ENCODE peak calls at places on chromosome 18, in seven cellular contexts. Z, L, D, F, V, O and B are unnamed samples.

GRCh38 chr18:32383040-32383819 is 87.5 kb downstream of the GAREM1 start:
- DNase-seq in F (peak), Z (peak), O (no peak), D (peak), V (no peak), L (no peak), B (peak)

GRCh38 chr18:42174909-42175308 is 219.9 kb downstream of the PIK3C3 start:
- DNase-seq in L (no peak), Z (no peak), V (no peak), D (no peak), F (no peak), O (no peak), B (no peak)

GRCh38 chr18:2692508-2692907 is 37.0 kb downstream of the SMCHD1 start:
- DNase-seq in V (no peak), L (no peak), D (no peak), F (no peak), O (no peak), Z (no peak), B (no peak)

GRCh38 chr18:3466051-3466450 is 16.1 kb downstream of the TGIF1 start:
- DNase-seq in V (no peak), D (no peak), L (no peak), O (no peak), F (peak), Z (peak), B (no peak)

GRCh38 chr18:44409524-44409923 is 271.2 kb upstream of the SETBP1 start:
- DNase-seq in O (no peak), V (no peak), F (no peak), L (no peak), D (no peak), Z (no peak), B (no peak)

GRCh38 chr18:40851014-40851429 is 1104.0 kb upstream of the PIK3C3 start:
- DNase-seq in D (no peak), V (no peak), O (peak), Z (no peak), L (no peak), F (no peak), B (no peak)

GRCh38 chr18:6874316-6874715 is 144.8 kb downstream of the ARHGAP28 start:
- DNase-seq in O (no peak), Z (peak), V (no peak), L (no peak), F (no peak), D (no peak), B (no peak)

GRCh38 chr18:2442726-2443275 is 128.5 kb downstream of the METTL4 start:
- DNase-seq in L (no peak), F (no peak), O (no peak), Z (no peak), V (no peak), D (no peak), B (no peak)

GRCh38 chr18:61333746-61334490 is 688 bp downstream of the CDH20 start:
- DNase-seq in F (no peak), L (no peak), D (no peak), V (no peak), O (no peak), Z (no peak), B (peak)

GRCh38 chr18:41940506-41941215 is 14.4 kb upstream of the PIK3C3 start:
- DNase-seq in Z (no peak), V (no peak), F (peak), L (no peak), O (no peak), D (no peak), B (no peak)

GRCh38 chr18:67516432-67517223 is at the start of gene DSEL:
- DNase-seq in Z (peak), D (peak), O (peak), V (peak), F (peak), L (peak), B (peak)

GRCh38 chr18:64091526-64091925 is 57.4 kb downstream of the LINC00305 start:
- DNase-seq in V (no peak), Z (no peak), D (no peak), F (no peak), L (no peak), O (no peak), B (no peak)

GRCh38 chr18:62425465-62426190 is 97.2 kb upstream of the ZCCHC2 start:
- DNase-seq in F (peak), V (peak), D (peak), O (peak), Z (peak), L (peak), B (peak)

GRCh38 chr18:46334200-46334553 is 230.0 kb downstream of the HAUS1 start:
- DNase-seq in O (no peak), L (no peak), D (no peak), V (no peak), Z (no peak), F (no peak), B (no peak)

GRCh38 chr18:9437049-9437448 is 38.3 kb upstream of the RALBP1 start:
- DNase-seq in Z (peak), O (no peak), F (no peak), V (no peak), D (no peak), L (no peak), B (no peak)

GRCh38 chr18:63292844-63293683 is 26.5 kb downstream of the BCL2 start:
- DNase-seq in O (no peak), F (no peak), V (no peak), D (no peak), Z (no peak), L (peak), B (no peak)

GRCh38 chr18:23855721-23856120 is 158.8 kb upstream of the TTC39C start:
- DNase-seq in L (no peak), D (no peak), F (no peak), V (no peak), O (no peak), Z (no peak), B (no peak)

GRCh38 chr18:63113899-63114565 is 205.5 kb downstream of the BCL2 start:
- DNase-seq in F (no peak), Z (no peak), D (no peak), O (no peak), V (no peak), L (no peak), B (no peak)

GRCh38 chr18:59556265-59556664 is 141.0 kb downstream of the CCBE1 start:
- DNase-seq in Z (no peak), V (no peak), L (no peak), F (no peak), O (no peak), D (no peak), B (peak)

GRCh38 chr18:10299686-10300085 is 154.7 kb upstream of the APCDD1 start:
- DNase-seq in V (no peak), D (no peak), F (no peak), O (no peak), L (no peak), Z (no peak), B (no peak)

GRCh38 chr18:50231621-50232020 is 34.7 kb downstream of the CFAP53 start:
- DNase-seq in O (no peak), D (no peak), Z (no peak), V (no peak), F (no peak), L (no peak), B (no peak)

GRCh38 chr18:54247488-54248175 is 21.7 kb upstream of the POLI start:
- DNase-seq in O (no peak), L (no peak), D (no peak), Z (no peak), F (no peak), V (no peak), B (no peak)

GRCh38 chr18:42053188-42053781 is 98.3 kb downstream of the PIK3C3 start:
- DNase-seq in F (peak), Z (peak), D (peak), V (peak), O (peak), L (peak), B (peak)

GRCh38 chr18:76168206-76168605 is 326.8 kb downstream of the ZNF516 start:
- DNase-seq in O (peak), Z (no peak), V (no peak), L (no peak), F (no peak), D (no peak), B (no peak)

GRCh38 chr18:2147866-2148265 is 423.4 kb downstream of the METTL4 start:
- DNase-seq in L (no peak), V (no peak), O (no peak), D (peak), Z (no peak), F (no peak), B (no peak)

GRCh38 chr18:36058674-36059073 is 8.7 kb downstream of the RPRD1A start:
- DNase-seq in D (no peak), L (no peak), Z (no peak), V (no peak), O (no peak), F (no peak), B (no peak)

GRCh38 chr18:22983175-22983574 is 50.0 kb downstream of the RBBP8 start:
- DNase-seq in D (no peak), F (peak), O (no peak), L (no peak), Z (peak), V (no peak), B (no peak)

GRCh38 chr18:6414118-6414722 is 491 bp downstream of the L3MBTL4 start:
- DNase-seq in V (peak), Z (no peak), L (peak), D (peak), F (no peak), O (peak), B (peak)

GRCh38 chr18:6057604-6058003 is 162.3 kb upstream of the TMEM200C start:
- DNase-seq in L (no peak), V (no peak), D (no peak), O (no peak), Z (no peak), F (no peak), B (no peak)

GRCh38 chr18:55838841-55839240 is 250.8 kb upstream of the TCF4 start:
- DNase-seq in D (no peak), Z (no peak), F (no peak), O (no peak), V (no peak), L (no peak), B (no peak)

GRCh38 chr18:36590621-36591580 is 237.9 kb downstream of the TPGS2 start:
- DNase-seq in F (no peak), D (no peak), Z (no peak), O (no peak), L (no peak), V (no peak), B (no peak)

DNA sequence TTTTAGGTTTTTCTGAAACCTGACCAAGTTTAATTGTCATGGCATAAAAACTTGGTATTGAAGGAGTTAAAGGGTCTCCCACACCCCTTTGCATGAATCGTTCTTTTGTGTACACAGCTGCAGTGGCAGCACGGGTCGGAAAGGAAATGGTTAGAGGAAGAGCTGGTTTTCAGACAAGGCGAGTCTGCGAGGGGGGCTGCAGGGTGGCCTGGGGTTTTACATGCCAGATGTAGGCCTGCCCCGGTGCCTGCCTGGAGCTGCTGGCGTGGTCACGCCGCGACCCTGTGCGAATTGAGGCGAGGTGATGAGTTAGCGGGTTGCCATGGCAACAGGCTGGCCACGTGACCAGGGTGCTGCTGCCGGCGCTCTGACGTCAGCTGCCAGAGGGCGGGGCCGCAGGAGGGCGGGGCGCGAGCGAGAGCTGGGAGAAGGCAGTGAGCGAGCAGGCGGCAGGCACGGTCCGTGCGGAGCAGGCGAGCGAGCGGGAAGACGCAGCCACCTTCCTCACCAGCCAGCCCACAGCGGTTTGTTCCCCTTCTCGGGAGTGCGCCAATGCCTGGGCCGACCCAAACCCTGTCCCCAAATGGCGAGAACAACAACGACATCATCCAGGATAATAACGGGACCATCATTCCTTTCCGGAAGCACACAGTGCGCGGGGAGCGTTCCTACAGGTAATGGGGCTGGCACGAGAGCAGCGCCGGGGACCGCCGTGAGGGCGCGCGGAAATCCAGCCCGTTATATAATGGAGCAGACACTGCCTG is at the start of gene MAPRE2:
- DNase-seq in O (peak), F (peak), D (peak), L (peak), Z (peak), V (peak), B (peak)
- TF ChIP-seq POLR2A in O (peak), F (peak), D (peak), L (peak), Z (peak), V (peak), B (peak)

GRCh38 chr18:11700876-11701275 is 11.8 kb downstream of the GNAL start:
- DNase-seq in Z (no peak), F (no peak), O (no peak), V (no peak), L (no peak), D (no peak), B (no peak)

GRCh38 chr18:11695736-11696135 is 6.7 kb downstream of the GNAL start:
- DNase-seq in D (no peak), Z (no peak), F (no peak), O (no peak), L (no peak), V (no peak), B (no peak)

GRCh38 chr18:11696451-11696850 is 7.4 kb downstream of the GNAL start:
- DNase-seq in O (no peak), V (no peak), F (no peak), Z (no peak), D (no peak), L (no peak), B (no peak)
- H3K27ac ChIP-seq in O (no peak), V (no peak), F (no peak), Z (no peak), D (no peak), L (no peak), B (no peak)

GRCh38 chr18:74595425-74595824 is 2.2 kb upstream of the ZNF407 start:
- DNase-seq in O (no peak), L (no peak), V (no peak), Z (no peak), F (no peak), D (no peak), B (no peak)

GRCh38 chr18:74598350-74599001 is 806 bp downstream of the ZNF407 start:
- DNase-seq in L (peak), D (peak), V (peak), F (peak), Z (no peak), O (peak), B (peak)

GRCh38 chr18:74596959-74597661 is 560 bp upstream of the ZNF407 start:
- DNase-seq in D (peak), O (peak), V (peak), Z (peak), F (peak), L (peak), B (peak)

GRCh38 chr18:74597662-74598349 is at the start of gene ZNF407:
- DNase-seq in O (peak), L (peak), V (peak), Z (peak), D (peak), F (peak), B (peak)
- TF ChIP-seq POLR2A in O (no peak), L (peak), V (no peak), Z (peak), D (peak), F (no peak), B (peak)

GRCh38 chr18:58242978-58243377 is 199.0 kb downstream of the NEDD4L start:
- DNase-seq in V (no peak), F (no peak), O (no peak), D (no peak), Z (peak), L (no peak), B (no peak)
- H3K27ac ChIP-seq in V (no peak), F (no peak), O (no peak), D (peak), Z (no peak), L (peak), B (no peak)

GRCh38 chr18:73007195-73007934 is 139.6 kb upstream of the NETO1 start:
- DNase-seq in D (no peak), L (no peak), V (no peak), Z (no peak), O (no peak), F (no peak), B (no peak)

GRCh38 chr18:73006331-73006730 is 138.5 kb upstream of the NETO1 start:
- DNase-seq in L (no peak), F (no peak), D (no peak), O (no peak), Z (no peak), V (no peak), B (no peak)

GRCh38 chr18:73007935-73008308 is 140.1 kb upstream of the NETO1 start:
- DNase-seq in V (no peak), O (no peak), Z (no peak), L (no peak), F (no peak), D (no peak), B (no peak)

GRCh38 chr18:72999971-73000607 is 132.3 kb upstream of the NETO1 start:
- DNase-seq in O (no peak), Z (no peak), F (no peak), L (no peak), V (no peak), D (no peak), B (no peak)

GRCh38 chr18:73004260-73004659 is 136.5 kb upstream of the NETO1 start:
- DNase-seq in O (no peak), D (no peak), Z (no peak), V (no peak), F (no peak), L (no peak), B (no peak)
- TF ChIP-seq POLR2A in O (no peak), D (no peak), Z (no peak), V (no peak), F (no peak), L (no peak), B (no peak)

GRCh38 chr18:987325-988186 is 82.9 kb downstream of the ADCYAP1 start:
- DNase-seq in F (peak), Z (peak), V (no peak), L (no peak), D (no peak), O (no peak), B (peak)

GRCh38 chr18:986071-986470 is 81.4 kb downstream of the ADCYAP1 start:
- DNase-seq in L (no peak), D (no peak), O (no peak), V (no peak), Z (no peak), F (no peak), B (no peak)

GRCh38 chr18:984004-984403 is 79.3 kb downstream of the ADCYAP1 start:
- DNase-seq in O (no peak), Z (no peak), V (no peak), L (no peak), F (no peak), D (no peak), B (no peak)

GRCh38 chr18:986552-986951 is 81.9 kb downstream of the ADCYAP1 start:
- DNase-seq in O (no peak), D (no peak), F (no peak), L (no peak), Z (no peak), V (no peak), B (no peak)

GRCh38 chr18:985301-985700 is 80.6 kb downstream of the ADCYAP1 start:
- DNase-seq in L (no peak), Z (no peak), O (no peak), D (no peak), F (no peak), V (no peak), B (peak)
- H3K27ac ChIP-seq in L (no peak), Z (no peak), O (no peak), D (no peak), F (no peak), V (no peak), B (no peak)

GRCh38 chr18:21600526-21601410 is at the start of gene ESCO1:
- DNase-seq in O (peak), Z (peak), F (peak), V (peak), D (peak), L (peak), B (peak)
- TF ChIP-seq POLR2A in O (peak), Z (peak), F (peak), V (peak), D (peak), L (peak), B (peak)